ENCODE peak calls at places on chromosomes 5 and 9, in six cellular contexts. F is H54; O is head of caudate nucleus; P is HFF-Myc; X is activated CD8-positive, alpha-beta memory T cell treated with anti-CD3 and anti-CD28 coated beads for 48 hours; N is PC-9. U is an unnamed sample.

GRCh38 chr9:80061940-80062339 is 490.2 kb downstream of the TLE4 start:
- DNase-seq in X (no peak), P (peak; percentile 43), F (peak; percentile 27), O (no peak), N (no peak), U (peak; percentile 85)

GRCh38 chr9:114107286-114108001 is 8.4 kb upstream of the KIF12 start:
- DNase-seq in F (no peak), P (no peak), X (no peak), N (no peak), O (no peak), U (no peak)

GRCh38 chr5:146409081-146409671 is 38.0 kb upstream of the TCERG1 start:
- DNase-seq in P (peak; percentile 11), N (no peak), F (peak; percentile 68), O (no peak), X (no peak), U (no peak)

GRCh38 chr5:155189981-155190380 is 176.4 kb downstream of the KIF4B start:
- DNase-seq in X (no peak), F (no peak), P (no peak), O (no peak), N (no peak), U (no peak)

GRCh38 chr5:67198917-67199316 is 2.3 kb upstream of the CD180 start:
- DNase-seq in P (no peak), X (no peak), O (no peak), N (no peak), F (no peak), U (no peak)

GRCh38 chr5:172450861-172451695 is 3.2 kb downstream of the SH3PXD2B start:
- DNase-seq in N (no peak), F (peak; percentile 47), P (no peak), O (peak; percentile 77), X (no peak), U (peak; percentile 77)

GRCh38 chr5:103804714-103805113 is 242.1 kb upstream of the NUDT12 start:
- DNase-seq in P (no peak), N (no peak), F (no peak), O (no peak), X (no peak), U (no peak)

GRCh38 chr5:176771102-176771845 is 39.1 kb upstream of the UNC5A start:
- DNase-seq in X (no peak), N (no peak), P (no peak), O (no peak), F (no peak), U (no peak)

GRCh38 chr5:132437604-132438275 is 52.8 kb downstream of the IRF1 start:
- DNase-seq in P (no peak), N (no peak), F (no peak), X (no peak), O (peak; percentile 69), U (peak; percentile 74)

GRCh38 chr5:96353220-96353619 is 79.8 kb downstream of the PCSK1 start:
- DNase-seq in P (no peak), X (no peak), O (no peak), N (no peak), F (no peak), U (no peak)

GRCh38 chr5:72451771-72452505 is 55.3 kb downstream of the ZNF366 start:
- DNase-seq in N (peak; percentile 77), P (no peak), X (no peak), F (no peak), O (no peak), U (no peak)

GRCh38 chr9:86034863-86035734 is 64.3 kb downstream of the GOLM1 start:
- DNase-seq in P (no peak), X (no peak), F (peak; percentile 54), O (no peak), N (no peak), U (peak; percentile 8)

GRCh38 chr9:81125446-81126092 is 563.8 kb downstream of the TLE1 start:
- DNase-seq in N (peak; percentile 96), O (no peak), P (no peak), X (no peak), F (no peak), U (peak; percentile 4)

GRCh38 chr9:98494852-98495251 is 213.9 kb downstream of the GABBR2 start:
- DNase-seq in P (no peak), F (no peak), O (no peak), N (no peak), X (no peak), U (no peak)

GRCh38 chr9:96719538-96720315 is 58.2 kb downstream of the ZNF510 start:
- DNase-seq in N (no peak), X (no peak), F (no peak), O (peak; percentile 47), P (no peak), U (no peak)

GRCh38 chr9:123440256-123440655 is 84.3 kb downstream of the CRB2 start:
- DNase-seq in X (no peak), P (no peak), O (no peak), N (no peak), F (no peak), U (no peak)

GRCh38 chr5:68449380-68449779 is 233.8 kb downstream of the PIK3R1 start:
- DNase-seq in F (no peak), X (no peak), N (no peak), P (no peak), O (no peak), U (no peak)

GRCh38 chr5:10424124-10424731 is 17.5 kb upstream of the ROPN1L start:
- DNase-seq in O (peak; percentile 73), F (no peak), P (no peak), N (no peak), X (no peak), U (peak; percentile 22)

GRCh38 chr5:44266882-44267577 is 122.2 kb downstream of the FGF10 start:
- DNase-seq in X (no peak), P (no peak), F (no peak), N (no peak), O (no peak), U (peak; percentile 1)

GRCh38 chr5:66440202-66440680 is 156.0 kb upstream of the MAST4 start:
- DNase-seq in F (peak; percentile 12), P (no peak), X (no peak), O (no peak), N (no peak), U (peak; percentile 17)

GRCh38 chr5:36642089-36642488 is 35.7 kb downstream of the SLC1A3 start:
- DNase-seq in N (no peak), X (no peak), F (no peak), P (peak; percentile 78), O (no peak), U (no peak)

GRCh38 chr5:64861281-64861680 is 92.6 kb downstream of the CWC27 start:
- DNase-seq in P (no peak), N (no peak), O (no peak), X (no peak), F (no peak), U (no peak)

GRCh38 chr5:35956429-35956828 is 18.0 kb upstream of the CAPSL start:
- DNase-seq in O (no peak), F (no peak), X (no peak), P (no peak), N (peak; percentile 34), U (no peak)